ENCODE peak calls at places on chromosomes 2 and 18, in ten cellular contexts. U, N, H, M, X, W, D, R, A and O are unnamed samples.
A peak's percentile ranks its signal among the peaks of the same experiment; 100 is the strongest.

GRCh38 chr2:143397886-143398614 is 268.8 kb downstream of the ARHGAP15 start:
- DNase-seq in N (no peak), W (no peak), M (no peak), U (no peak), A (no peak), H (no peak), R (no peak), D (no peak), X (no peak), O (no peak)

GRCh38 chr2:16615687-16616615 is 49.7 kb downstream of the CYRIA start:
- DNase-seq in U (no peak), X (no peak), H (no peak), W (peak; percentile 66), A (no peak), M (no peak), N (no peak), D (no peak), R (no peak), O (no peak)

GRCh38 chr2:149585317-149585885 is 2.2 kb downstream of the MMADHC start:
- DNase-seq in W (no peak), U (no peak), H (no peak), A (no peak), D (no peak), X (no peak), M (no peak), N (no peak), R (no peak), O (no peak)

GRCh38 chr2:201465524-201465971 is 14.0 kb downstream of the STRADB start:
- DNase-seq in U (no peak), M (no peak), N (no peak), X (no peak), A (no peak), R (no peak), H (no peak), D (no peak), W (no peak), O (peak; percentile 13)

GRCh38 chr2:171579481-171579880 is 57.2 kb downstream of the CYBRD1 start:
- DNase-seq in D (no peak), A (no peak), X (no peak), M (no peak), H (no peak), R (no peak), U (peak; percentile 45), N (no peak), W (no peak), O (no peak)

GRCh38 chr2:95220449-95220848 is 13.1 kb downstream of the ZNF892 start:
- DNase-seq in N (no peak), R (no peak), H (no peak), U (no peak), W (no peak), X (no peak), M (no peak), D (no peak), A (no peak), O (no peak)

GRCh38 chr2:159126653-159127052 is 158.2 kb downstream of the TANC1 start:
- DNase-seq in D (no peak), N (no peak), M (no peak), U (no peak), H (no peak), A (no peak), R (no peak), W (no peak), X (no peak), O (no peak)

GRCh38 chr2:84938194-84938879 is 32.6 kb upstream of the KCMF1 start:
- DNase-seq in M (peak; percentile 79), R (no peak), A (no peak), W (no peak), H (no peak), N (no peak), X (no peak), D (no peak), U (no peak), O (no peak)

GRCh38 chr2:144516981-144517824 is 2.7 kb downstream of the ZEB2 start:
- DNase-seq in H (peak; percentile 63), A (peak; percentile 49), M (peak; percentile 81), R (peak; percentile 77), X (no peak), D (no peak), U (no peak), W (peak; percentile 84), N (peak; percentile 32), O (no peak)

GRCh38 chr18:3995476-3996102 is 459.5 kb downstream of the DLGAP1 start:
- DNase-seq in U (no peak), H (no peak), M (peak; percentile 79), N (peak; percentile 56), A (peak; percentile 42), R (peak; percentile 27), D (no peak), W (no peak), X (peak; percentile 64), O (no peak)
- TF ChIP-seq CTCF in U (peak; percentile 82), H (peak; percentile 41), M (peak; percentile 77), N (peak; percentile 60), A (peak; percentile 38), R (peak; percentile 90), D (peak; percentile 21), W (peak; percentile 52), X (peak; percentile 66), O (peak; percentile 77)

DNA sequence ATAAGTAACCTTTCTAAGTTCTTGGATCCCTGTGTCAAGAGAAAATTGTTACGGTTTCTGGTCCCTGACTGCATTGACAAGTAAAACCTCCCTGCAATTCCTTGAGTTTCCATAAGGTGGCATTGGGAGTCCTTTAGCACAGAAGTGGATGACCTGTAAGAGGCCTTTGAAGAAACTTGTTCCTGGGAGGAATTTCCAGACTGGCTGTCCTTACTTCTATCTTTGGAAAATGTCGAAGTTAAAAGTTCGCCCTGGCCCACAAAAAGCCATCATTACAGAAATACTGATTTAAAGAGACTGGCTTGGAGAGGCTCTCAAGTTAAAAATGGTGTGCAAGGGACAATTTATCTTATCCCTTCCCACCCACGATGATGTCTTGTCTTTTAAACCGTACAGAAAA is 218.4 kb downstream of the CDH20 start:
- DNase-seq in W (no peak), H (no peak), X (no peak), U (peak; percentile 79), N (peak; percentile 20), R (peak; percentile 74), M (peak; percentile 71), A (no peak), D (peak; percentile 47), O (no peak)
- TF ChIP-seq EP300 in W (no peak), H (no peak), X (no peak), U (no peak), N (no peak), R (no peak), M (no peak), A (no peak), D (no peak), O (no peak)

GRCh38 chr2:38599706-38600105 is 3.0 kb downstream of the HNRNPLL start:
- DNase-seq in R (no peak), X (no peak), D (no peak), W (no peak), N (no peak), A (no peak), M (no peak), U (no peak), H (no peak), O (no peak)

GRCh38 chr2:38597115-38597514 is 5.6 kb downstream of the HNRNPLL start:
- DNase-seq in R (no peak), X (no peak), D (no peak), N (no peak), U (no peak), M (no peak), A (no peak), W (no peak), H (no peak), O (no peak)

GRCh38 chr2:38598200-38598990 is 4.3 kb downstream of the HNRNPLL start:
- DNase-seq in N (no peak), U (no peak), D (no peak), X (no peak), H (no peak), R (no peak), M (no peak), W (no peak), A (no peak), O (no peak)

GRCh38 chr2:38600242-38600891 is 2.4 kb downstream of the HNRNPLL start:
- DNase-seq in N (peak; percentile 21), W (no peak), U (no peak), A (peak; percentile 27), X (no peak), M (no peak), D (no peak), H (no peak), R (peak; percentile 49), O (no peak)

DNA sequence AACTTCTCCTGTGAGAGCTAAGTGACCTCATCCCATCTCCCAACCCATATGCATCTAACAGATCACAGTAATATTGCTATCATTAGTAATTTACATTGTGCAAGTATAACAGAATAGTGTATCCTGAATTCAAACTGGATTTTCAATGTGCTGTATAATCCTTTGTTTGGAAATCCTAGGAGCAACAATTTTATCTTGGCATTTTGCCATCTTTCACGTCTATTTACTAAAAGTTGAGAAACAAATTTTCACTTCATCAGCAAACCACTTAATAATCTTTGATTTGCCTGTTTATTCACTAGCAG is 3.8 kb downstream of the HNRNPLL start:
- DNase-seq in R (no peak), H (no peak), N (no peak), X (no peak), M (no peak), U (no peak), A (no peak), W (no peak), D (no peak), O (no peak)
- H3K4me3 ChIP-seq in R (peak overlapping the region; percentile 94), H (no peak overlapping the region), N (no peak overlapping the region), X (no peak overlapping the region), M (no peak overlapping the region), U (peak overlapping the region; percentile 76), A (peak overlapping the region; percentile 86), W (no peak overlapping the region), D (no peak overlapping the region), O (no peak overlapping the region)

DNA sequence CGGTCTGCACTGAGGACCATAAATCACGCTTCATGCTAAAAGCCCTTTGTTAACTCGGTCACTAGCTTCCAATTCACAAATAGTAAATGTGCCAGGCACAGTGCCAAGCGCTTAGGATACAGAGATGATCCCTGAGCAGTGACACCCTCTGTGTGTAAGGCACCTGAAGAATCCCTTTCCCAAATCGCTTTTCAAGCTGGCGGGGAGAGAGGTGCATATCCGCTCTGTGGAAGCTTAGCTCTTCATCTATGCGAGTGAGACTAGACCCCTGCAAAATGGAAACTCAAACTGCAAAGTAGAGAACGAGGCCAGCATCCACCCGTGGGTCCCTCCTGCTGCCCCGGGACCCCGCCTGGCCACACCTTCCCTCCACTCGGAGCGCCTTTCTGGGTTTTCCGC is 2.4 kb downstream of the PIEZO2 start:
- DNase-seq in M (no peak), A (no peak), U (peak; percentile 85), W (no peak), X (no peak), N (no peak), H (no peak), R (no peak), D (no peak), O (no peak)
- TF ChIP-seq CTCF in M (no peak), A (no peak), U (no peak), W (no peak), X (no peak), N (no peak), H (no peak), R (no peak), D (no peak), O (no peak)

GRCh38 chr18:68699043-68699442 is 15.9 kb downstream of the TMX3 start:
- DNase-seq in N (no peak), M (no peak), H (no peak), X (no peak), A (no peak), W (no peak), R (no peak), D (no peak), U (no peak), O (no peak)
- TF ChIP-seq EP300 in N (no peak), M (no peak), H (no peak), X (no peak), A (no peak), W (no peak), R (no peak), D (no peak), U (no peak), O (no peak)